ENCODE peak calls at places on chromosomes 7 and 10, in five cellular contexts. A, X, T, Q and P are unnamed samples.

GRCh38 chr7:51602321-51602720 is 285.7 kb upstream of the COBL start:
- DNase-seq in A (no peak), X (no peak), T (no peak), Q (no peak), P (no peak)

GRCh38 chr10:132061465-132062180 is 4.1 kb upstream of the JAKMIP3 start:
- DNase-seq in A (no peak), X (no peak), T (no peak), Q (no peak), P (no peak)

GRCh38 chr7:84191261-84191660 is 3.3 kb downstream of the SEMA3A start:
- DNase-seq in A (no peak), X (no peak), T (no peak), Q (no peak), P (no peak)

GRCh38 chr7:156143683-156144082 is 331.4 kb upstream of the SHH start:
- DNase-seq in A (no peak), X (no peak), T (no peak), Q (no peak), P (no peak)

GRCh38 chr10:92789067-92789466 is 59.3 kb upstream of the EXOC6 start:
- DNase-seq in A (no peak), X (no peak), T (no peak), Q (no peak), P (no peak)

GRCh38 chr10:115827180-115827579 is 445.8 kb downstream of the GFRA1 start:
- DNase-seq in A (no peak), X (no peak), T (peak; percentile 62), Q (no peak), P (no peak)

GRCh38 chr7:22921386-22922086 is 92.4 kb downstream of the HYCC1 start:
- DNase-seq in A (no peak), X (no peak), T (no peak), Q (no peak), P (no peak)

GRCh38 chr10:132076578-132077081 is 10.9 kb downstream of the JAKMIP3 start:
- DNase-seq in A (no peak), X (no peak), T (no peak), Q (no peak), P (no peak)

GRCh38 chr7:7989133-7989984 is 20.8 kb downstream of the GLCCI1 start:
- DNase-seq in A (no peak), X (no peak), T (no peak), Q (no peak), P (no peak)

GRCh38 chr7:48299580-48300169 is 128.4 kb downstream of the ABCA13 start:
- DNase-seq in A (peak; percentile 63), X (peak; percentile 28), T (peak; percentile 51), Q (peak; percentile 77), P (peak; percentile 74)

GRCh38 chr10:75736889-75737610 is 305.6 kb downstream of the LRMDA start:
- DNase-seq in A (no peak), X (no peak), T (no peak), Q (peak; percentile 26), P (no peak)

GRCh38 chr7:112161253-112162160 is 44.7 kb downstream of the DOCK4 start:
- DNase-seq in A (no peak), X (no peak), T (no peak), Q (no peak), P (peak; percentile 34)

GRCh38 chr7:112163021-112163310 is 43.2 kb downstream of the DOCK4 start:
- DNase-seq in A (no peak), X (no peak), T (peak; percentile 33), Q (no peak), P (no peak)

GRCh38 chr7:112160130-112160770 is 45.9 kb downstream of the DOCK4 start:
- DNase-seq in A (peak; percentile 66), X (no peak), T (peak; percentile 69), Q (peak; percentile 19), P (no peak)

GRCh38 chr7:112160771-112161150 is 45.4 kb downstream of the DOCK4 start:
- DNase-seq in A (no peak), X (no peak), T (peak; percentile 40), Q (no peak), P (no peak)

GRCh38 chr7:112162161-112163020 is 43.8 kb downstream of the DOCK4 start:
- DNase-seq in A (peak; percentile 96), X (no peak), T (peak; percentile 78), Q (peak; percentile 87), P (peak; percentile 89)
- H3K4me2 ChIP-seq in A (no peak overlapping the region), X (no peak overlapping the region), T (peak overlapping the region; percentile 28), Q (peak overlapping the region; percentile 65), P (peak overlapping the region; percentile 52)

GRCh38 chr7:66905689-66906088 is 15.3 kb upstream of the TMEM248 start:
- DNase-seq in A (peak; percentile 70), X (no peak), T (no peak), Q (no peak), P (peak; percentile 65)

GRCh38 chr7:66903360-66904062 is 17.5 kb upstream of the TMEM248 start:
- DNase-seq in A (no peak), X (no peak), T (no peak), Q (no peak), P (no peak)

GRCh38 chr7:66904063-66904593 is 16.9 kb upstream of the TMEM248 start:
- DNase-seq in A (no peak), X (no peak), T (no peak), Q (no peak), P (no peak)

GRCh38 chr7:66902844-66903180 is 18.2 kb upstream of the TMEM248 start:
- DNase-seq in A (no peak), X (no peak), T (no peak), Q (no peak), P (no peak)

GRCh38 chr7:66905243-66905642 is 15.8 kb upstream of the TMEM248 start:
- DNase-seq in A (no peak), X (no peak), T (no peak), Q (no peak), P (no peak)
- H3K27me3 ChIP-seq in A (no peaks in the 10 kb centered on the region), X (no peaks in the 10 kb centered on the region), T (no peaks in the 10 kb centered on the region), Q (no peaks in the 10 kb centered on the region), P (no peaks in the 10 kb centered on the region)

GRCh38 chr7:42232275-42232674 is 4.7 kb downstream of the GLI3 start:
- DNase-seq in A (peak; percentile 76), X (no peak), T (peak; percentile 70), Q (peak; percentile 83), P (peak; percentile 25)
- H3K4me2 ChIP-seq in A (no peak overlapping the region), X (no peak overlapping the region), T (no peak overlapping the region), Q (peak overlapping the region; percentile 86), P (peak overlapping the region; percentile 88)

GRCh38 chr7:76231071-76231470 is 29.4 kb downstream of the SRRM3 start:
- DNase-seq in A (no peak), X (no peak), T (no peak), Q (no peak), P (no peak)

GRCh38 chr7:76233538-76234281 is 32.0 kb downstream of the SRRM3 start:
- DNase-seq in A (peak; percentile 94), X (no peak), T (peak; percentile 47), Q (peak; percentile 87), P (peak; percentile 96)

GRCh38 chr7:76234282-76234584 is 32.5 kb downstream of the SRRM3 start:
- DNase-seq in A (no peak), X (no peak), T (no peak), Q (no peak), P (no peak)

GRCh38 chr7:76231583-76231982 is 29.9 kb downstream of the SRRM3 start:
- DNase-seq in A (peak; percentile 27), X (no peak), T (no peak), Q (no peak), P (peak; percentile 62)

DNA sequence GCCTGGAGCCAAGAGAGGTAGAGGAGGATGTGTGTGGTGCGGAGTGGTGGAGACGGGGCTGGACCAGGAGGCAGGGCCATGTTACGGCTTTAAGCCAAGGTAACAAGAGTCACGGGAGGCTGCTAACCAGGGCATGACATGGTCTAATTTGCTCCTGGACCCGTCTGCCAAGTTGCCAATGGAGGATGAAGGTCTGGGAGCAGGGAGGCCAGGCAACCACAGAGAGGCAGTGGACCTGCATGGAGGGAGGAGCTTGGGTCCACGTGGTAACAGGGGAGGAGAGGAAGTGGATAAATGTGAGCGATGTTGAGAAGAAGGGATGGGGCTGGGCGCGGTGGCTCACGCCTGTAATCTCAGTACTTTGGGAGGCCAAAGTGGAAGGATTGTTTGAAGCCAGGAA is 31.0 kb downstream of the SRRM3 start:
- DNase-seq in A (peak; percentile 31), X (no peak), T (no peak), Q (no peak), P (no peak)
- H3K27me3 ChIP-seq in A (no peaks in the 10 kb centered on the region), X (peaks cover 3% of the 10 kb centered on the region), T (peaks cover 43% of the 10 kb centered on the region), Q (peaks cover 19% of the 10 kb centered on the region), P (no peaks in the 10 kb centered on the region)

GRCh38 chr7:158535079-158535478 is 52.5 kb downstream of the PTPRN2 start:
- DNase-seq in A (no peak), X (no peak), T (no peak), Q (no peak), P (no peak)
- H3K4me2 ChIP-seq in A (no peak overlapping the region), X (no peak overlapping the region), T (no peak overlapping the region), Q (no peak overlapping the region), P (no peak overlapping the region)

GRCh38 chr7:131899271-131900030 is 343.0 kb upstream of the PODXL start:
- DNase-seq in A (no peak), X (no peak), T (no peak), Q (no peak), P (no peak)
- H3K27me3 ChIP-seq in A (no peaks in the 10 kb centered on the region), X (no peaks in the 10 kb centered on the region), T (no peaks in the 10 kb centered on the region), Q (peaks cover 37% of the 10 kb centered on the region), P (peaks cover 17% of the 10 kb centered on the region)

DNA sequence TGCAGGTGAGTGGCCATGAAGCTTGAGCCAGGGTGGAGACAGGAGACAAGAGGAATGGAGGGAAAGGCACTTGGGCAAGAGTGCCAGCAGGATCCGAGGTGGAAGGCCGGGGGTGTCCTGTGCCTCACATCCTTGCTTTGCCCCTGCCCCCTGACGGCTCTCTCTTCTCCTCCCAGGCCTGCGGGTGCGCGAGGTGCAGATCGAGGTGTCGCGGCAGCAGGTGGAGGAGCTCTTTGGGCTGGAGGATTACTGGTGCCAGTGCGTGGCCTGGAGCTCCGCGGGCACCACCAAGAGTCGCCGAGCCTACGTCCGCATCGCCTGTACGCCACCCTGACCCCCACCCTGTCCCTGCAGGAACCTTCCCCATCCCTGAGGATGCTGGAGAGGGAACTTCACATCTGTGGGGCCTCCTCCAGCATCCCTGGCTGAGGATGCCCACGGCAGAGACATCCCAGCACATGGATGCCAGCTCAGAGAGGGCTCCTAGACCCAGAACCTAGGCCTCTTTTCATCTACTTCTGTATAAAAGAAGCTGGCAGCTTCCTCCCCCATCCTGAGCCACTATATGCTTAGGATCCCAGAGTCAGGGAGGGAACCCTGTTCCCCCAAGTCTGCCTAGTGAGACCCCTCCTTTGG is 34.4 kb upstream of the SLC29A3 start:
- DNase-seq in A (no peak), X (no peak), T (no peak), Q (no peak), P (no peak)
- H3K4me2 ChIP-seq in A (no peak overlapping the region), X (no peak overlapping the region), T (no peak overlapping the region), Q (no peak overlapping the region), P (no peak overlapping the region)

GRCh38 chr10:49694466-49694865 is 15.0 kb downstream of the C10orf53 start:
- DNase-seq in A (no peak), X (no peak), T (no peak), Q (no peak), P (no peak)

GRCh38 chr10:49700997-49701396 is 21.5 kb downstream of the C10orf53 start:
- DNase-seq in A (peak; percentile 66), X (peak; percentile 7), T (no peak), Q (peak; percentile 55), P (peak; percentile 80)

GRCh38 chr10:49698679-49699078 is 19.2 kb downstream of the C10orf53 start:
- DNase-seq in A (no peak), X (no peak), T (no peak), Q (no peak), P (no peak)

GRCh38 chr10:49696311-49696710 is 16.9 kb downstream of the C10orf53 start:
- DNase-seq in A (no peak), X (no peak), T (no peak), Q (no peak), P (no peak)

GRCh38 chr10:49700211-49700610 is 20.8 kb downstream of the C10orf53 start:
- DNase-seq in A (no peak), X (no peak), T (no peak), Q (no peak), P (no peak)
- H3K27me3 ChIP-seq in A (no peaks in the 10 kb centered on the region), X (peaks cover 8% of the 10 kb centered on the region), T (peaks cover 1% of the 10 kb centered on the region), Q (no peaks in the 10 kb centered on the region), P (peaks cover 26% of the 10 kb centered on the region)